ENCODE peak calls at places on chromosomes 1 and 21, in nine cellular contexts. D is type B pancreatic cell; L is activated CD4-positive, alpha-beta T cell treated with anti-CD3 and anti-CD28 coated beads for 48 hours; V is tibial artery; J is mesenchymal stem cell; U is naive thymus-derived CD8-positive, alpha-beta T cell; R is activated CD8-positive, alpha-beta T cell treated with anti-CD3 and anti-CD28 coated beads for 36 hours; T is pancreas; S is dermis microvascular lymphatic vessel endothelial cell. E is an unnamed sample.
A peak's percentile ranks its signal among the peaks of the same experiment; 100 is the strongest.

GRCh38 chr1:156727492-156727891 is 777 bp upstream of the METTL25B start:
- DNase-seq in J (no peak), S (no peak), V (no peak), L (no peak), U (no peak), T (no peak), D (no peak), R (no peak), E (no peak)

GRCh38 chr1:101148987-101149386 is 87.8 kb upstream of the S1PR1 start:
- DNase-seq in U (no peak), R (no peak), T (no peak), S (no peak), L (no peak), J (no peak), D (no peak), V (peak; percentile 45), E (no peak)

GRCh38 chr1:17887646-17888395 is 132.7 kb downstream of the ACTL8 start:
- DNase-seq in S (no peak), J (no peak), V (no peak), T (peak; percentile 11), U (no peak), R (no peak), D (peak; percentile 45), L (no peak), E (no peak)

GRCh38 chr21:42670058-42670830 is 16.8 kb downstream of the PDE9A start:
- DNase-seq in D (no peak), S (no peak), L (no peak), V (no peak), T (no peak), R (no peak), J (no peak), U (no peak), E (no peak)

GRCh38 chr1:12316331-12316730 is 86.5 kb downstream of the VPS13D start:
- DNase-seq in S (no peak), V (no peak), T (no peak), L (no peak), R (no peak), J (no peak), D (no peak), U (no peak), E (no peak)

GRCh38 chr1:39949891-39950290 is 5.1 kb upstream of the MFSD2A start:
- DNase-seq in J (no peak), R (no peak), T (no peak), V (no peak), D (no peak), S (no peak), U (no peak), L (no peak), E (no peak)

GRCh38 chr1:195894411-195894810 is 713.8 kb downstream of the KCNT2 start:
- DNase-seq in T (no peak), S (no peak), L (no peak), D (no peak), J (no peak), R (no peak), U (no peak), V (no peak), E (no peak)

GRCh38 chr1:16082283-16083038 is 9.0 kb upstream of the FAM131C start:
- DNase-seq in D (no peak), U (peak; percentile 14), T (no peak), R (peak; percentile 78), V (no peak), J (peak; percentile 67), S (peak; percentile 48), L (peak; percentile 81), E (peak; percentile 76)

GRCh38 chr1:118154220-118154619 is 30.8 kb downstream of the SPAG17 start:
- DNase-seq in T (no peak), V (no peak), S (no peak), D (no peak), J (peak; percentile 2), U (no peak), L (no peak), R (no peak), E (peak; percentile 22)

GRCh38 chr1:93638307-93638847 is 43.3 kb downstream of the BCAR3 start:
- DNase-seq in J (no peak), S (peak; percentile 76), V (no peak), R (no peak), D (no peak), U (no peak), T (no peak), L (no peak), E (no peak)

GRCh38 chr1:244735404-244735803 is 82.5 kb downstream of the DESI2 start:
- DNase-seq in J (no peak), R (peak; percentile 34), L (no peak), S (no peak), D (no peak), T (no peak), U (no peak), V (no peak), E (no peak)

GRCh38 chr1:9121891-9122409 is 7.0 kb downstream of the GPR157 start:
- DNase-seq in D (no peak), U (peak; percentile 55), R (peak; percentile 79), V (no peak), S (no peak), L (peak; percentile 64), T (no peak), J (no peak), E (no peak)